ENCODE peak calls at places on chromosomes 7 and 10, in seven cellular contexts. J, N, Z, R, V, C and E are unnamed samples.

GRCh38 chr7:22137026-22137425 is 191.3 kb upstream of the CDCA7L start:
- DNase-seq in C (no peak), R (no peak), N (no peak), J (no peak), V (no peak), Z (no peak), E (no peak)

GRCh38 chr7:135774284-135774683 is 25.7 kb upstream of the FAM180A start:
- DNase-seq in Z (no peak), C (no peak), R (no peak), N (no peak), V (no peak), J (peak; percentile 12), E (no peak)

GRCh38 chr7:44163591-44163990 is 22.5 kb upstream of the MYL7 start:
- DNase-seq in N (no peak), J (no peak), V (no peak), C (peak; percentile 74), R (peak; percentile 87), Z (no peak), E (peak; percentile 24)

GRCh38 chr7:29893351-29894005 is 87.2 kb downstream of the WIPF3 start:
- DNase-seq in C (no peak), J (no peak), N (no peak), V (no peak), R (no peak), Z (no peak), E (no peak)

GRCh38 chr7:155214328-155214986 is 83.2 kb upstream of the INSIG1 start:
- DNase-seq in Z (no peak), V (peak; percentile 58), C (no peak), N (no peak), R (no peak), J (no peak), E (no peak)

GRCh38 chr7:29278362-29279070 is 83.9 kb downstream of the CHN2 start:
- DNase-seq in Z (no peak), N (no peak), J (no peak), R (no peak), V (no peak), C (no peak), E (no peak)

GRCh38 chr7:123341102-123341501 is 141.3 kb upstream of the SLC13A1 start:
- DNase-seq in Z (no peak), N (no peak), J (no peak), R (no peak), C (no peak), V (no peak), E (no peak)

GRCh38 chr10:24806262-24806661 is 82.6 kb upstream of the ARHGAP21 start:
- DNase-seq in R (no peak), C (no peak), J (no peak), Z (no peak), V (no peak), N (no peak), E (no peak)

GRCh38 chr10:128095023-128095752 is 31.0 kb downstream of the MKI67 start:
- DNase-seq in N (no peak), R (no peak), V (no peak), J (no peak), Z (no peak), C (no peak), E (no peak)

GRCh38 chr7:117458977-117459583 is 20.7 kb upstream of the CFTR start:
- DNase-seq in R (no peak), N (no peak), Z (no peak), C (peak; percentile 19), V (no peak), J (peak; percentile 17), E (peak; percentile 3)

GRCh38 chr10:129771024-129771423 is 193.1 kb downstream of the EBF3 start:
- DNase-seq in R (no peak), C (no peak), Z (no peak), V (no peak), J (no peak), N (no peak), E (no peak)

GRCh38 chr7:49497471-49497870 is 276.0 kb upstream of the VWC2 start:
- DNase-seq in R (no peak), C (no peak), J (no peak), V (no peak), N (no peak), Z (no peak), E (no peak)

GRCh38 chr7:50379082-50379481 is 71.1 kb downstream of the FIGNL1 start:
- DNase-seq in J (no peak), N (no peak), V (peak; percentile 36), R (no peak), Z (no peak), C (no peak), E (no peak)

GRCh38 chr10:119737827-119738226 is 12.0 kb downstream of the INPP5F start:
- DNase-seq in C (peak; percentile 64), Z (no peak), N (no peak), R (peak; percentile 76), J (no peak), V (peak; percentile 48), E (no peak)

GRCh38 chr10:62018141-62018911 is 116.8 kb downstream of the ARID5B start:
- DNase-seq in R (no peak), N (no peak), V (no peak), C (no peak), Z (no peak), J (no peak), E (no peak)

GRCh38 chr7:155962191-155962967 is 150.1 kb upstream of the SHH start:
- DNase-seq in C (no peak), V (peak; percentile 70), J (no peak), Z (no peak), N (no peak), R (peak; percentile 5), E (no peak)

GRCh38 chr10:131065673-131066331 is 245.7 kb downstream of the TCERG1L start:
- DNase-seq in J (no peak), C (no peak), R (no peak), N (no peak), Z (no peak), V (no peak), E (no peak)

GRCh38 chr10:97139651-97140283 is 46.0 kb downstream of the SLIT1 start:
- DNase-seq in R (no peak), J (no peak), Z (no peak), V (no peak), N (no peak), C (no peak), E (no peak)